ENCODE peak calls at places on chromosomes 7 and 10, in seven cellular contexts. One of them, this sample, is unnamed.

GRCh38 chr10:48224296-48224695 is 50.2 kb downstream of the FRMPD2 start:
- DNase-seq in tibial nerve: no peak
- DNase-seq in DND-41: no peak
- DNase-seq in body of pancreas: no peak
- DNase-seq in heart left ventricle: no peak
- DNase-seq in esophagus squamous epithelium: no peak
- DNase-seq in thyroid gland: no peak
- DNase-seq in this sample: no peak

GRCh38 chr10:108421256-108421655 is 1256.8 kb upstream of the SORCS1 start:
- DNase-seq in tibial nerve: no peak
- DNase-seq in DND-41: no peak
- DNase-seq in body of pancreas: no peak
- DNase-seq in heart left ventricle: no peak
- DNase-seq in esophagus squamous epithelium: no peak
- DNase-seq in thyroid gland: no peak
- DNase-seq in this sample: no peak

GRCh38 chr10:67669978-67670377 is 26.0 kb downstream of the CTNNA3 start:
- DNase-seq in tibial nerve: no peak
- DNase-seq in DND-41: no peak
- DNase-seq in body of pancreas: no peak
- DNase-seq in heart left ventricle: peak; percentile 11
- DNase-seq in esophagus squamous epithelium: no peak
- DNase-seq in thyroid gland: no peak
- DNase-seq in this sample: no peak

GRCh38 chr10:247480-247879 is 112.2 kb downstream of the ZMYND11 start:
- DNase-seq in tibial nerve: no peak
- DNase-seq in DND-41: no peak
- DNase-seq in body of pancreas: no peak
- DNase-seq in heart left ventricle: no peak
- DNase-seq in esophagus squamous epithelium: no peak
- DNase-seq in thyroid gland: no peak
- DNase-seq in this sample: no peak

GRCh38 chr10:117130862-117131389 is 7.1 kb downstream of the VAX1 start:
- DNase-seq in tibial nerve: no peak
- DNase-seq in DND-41: no peak
- DNase-seq in body of pancreas: no peak
- DNase-seq in heart left ventricle: no peak
- DNase-seq in esophagus squamous epithelium: no peak
- DNase-seq in thyroid gland: no peak
- DNase-seq in this sample: no peak

GRCh38 chr7:130458256-130458655 is 17.4 kb upstream of the CEP41 start:
- DNase-seq in tibial nerve: no peak
- DNase-seq in DND-41: no peak
- DNase-seq in body of pancreas: no peak
- DNase-seq in heart left ventricle: no peak
- DNase-seq in esophagus squamous epithelium: no peak
- DNase-seq in thyroid gland: no peak
- DNase-seq in this sample: no peak

GRCh38 chr7:44184221-44184873 is 4.9 kb downstream of the GCK start:
- DNase-seq in tibial nerve: no peak
- DNase-seq in DND-41: no peak
- DNase-seq in body of pancreas: no peak
- DNase-seq in heart left ventricle: no peak
- DNase-seq in esophagus squamous epithelium: no peak
- DNase-seq in thyroid gland: no peak
- DNase-seq in this sample: no peak

GRCh38 chr10:1284076-1284475 is 227.9 kb downstream of the WDR37 start:
- DNase-seq in tibial nerve: peak; percentile 2
- DNase-seq in DND-41: no peak
- DNase-seq in body of pancreas: no peak
- DNase-seq in heart left ventricle: no peak
- DNase-seq in esophagus squamous epithelium: no peak
- DNase-seq in thyroid gland: no peak
- DNase-seq in this sample: no peak

GRCh38 chr7:14995774-14996173 is 93.2 kb upstream of the DGKB start:
- DNase-seq in tibial nerve: no peak
- DNase-seq in DND-41: no peak
- DNase-seq in body of pancreas: no peak
- DNase-seq in heart left ventricle: no peak
- DNase-seq in esophagus squamous epithelium: no peak
- DNase-seq in thyroid gland: no peak
- DNase-seq in this sample: no peak

GRCh38 chr10:20276127-20276979 is 460.1 kb downstream of the PLXDC2 start:
- DNase-seq in tibial nerve: no peak
- DNase-seq in DND-41: no peak
- DNase-seq in body of pancreas: no peak
- DNase-seq in heart left ventricle: no peak
- DNase-seq in esophagus squamous epithelium: no peak
- DNase-seq in thyroid gland: no peak
- DNase-seq in this sample: no peak

GRCh38 chr7:33129806-33130153 is 416 bp downstream of the BBS9 start:
- DNase-seq in tibial nerve: no peak
- DNase-seq in DND-41: no peak
- DNase-seq in body of pancreas: no peak
- DNase-seq in heart left ventricle: no peak
- DNase-seq in esophagus squamous epithelium: no peak
- DNase-seq in thyroid gland: no peak
- DNase-seq in this sample: no peak

GRCh38 chr10:112634096-112634830 is 187.2 kb downstream of the VTI1A start:
- DNase-seq in tibial nerve: no peak
- DNase-seq in DND-41: no peak
- DNase-seq in body of pancreas: no peak
- DNase-seq in heart left ventricle: no peak
- DNase-seq in esophagus squamous epithelium: no peak
- DNase-seq in thyroid gland: no peak
- DNase-seq in this sample: no peak

GRCh38 chr7:156854654-156855053 is 38.3 kb downstream of the LMBR1 start:
- DNase-seq in tibial nerve: no peak
- DNase-seq in DND-41: no peak
- DNase-seq in body of pancreas: no peak
- DNase-seq in heart left ventricle: no peak
- DNase-seq in esophagus squamous epithelium: no peak
- DNase-seq in thyroid gland: no peak
- DNase-seq in this sample: no peak
- H3K9me3 ChIP-seq in tibial nerve: no peaks in the 10 kb centered on the region
- H3K9me3 ChIP-seq in DND-41: peaks cover 18% of the 10 kb centered on the region
- H3K9me3 ChIP-seq in body of pancreas: no peaks in the 10 kb centered on the region
- H3K9me3 ChIP-seq in heart left ventricle: peaks cover 49% of the 10 kb centered on the region
- H3K9me3 ChIP-seq in esophagus squamous epithelium: peaks cover 7% of the 10 kb centered on the region
- H3K9me3 ChIP-seq in thyroid gland: no peaks in the 10 kb centered on the region
- H3K9me3 ChIP-seq in this sample: no peaks in the 10 kb centered on the region

GRCh38 chr7:99929730-99930053 is 272 bp upstream of the GJC3 start:
- DNase-seq in tibial nerve: no peak
- DNase-seq in DND-41: no peak
- DNase-seq in body of pancreas: no peak
- DNase-seq in heart left ventricle: no peak
- DNase-seq in esophagus squamous epithelium: no peak
- DNase-seq in thyroid gland: no peak
- DNase-seq in this sample: no peak

GRCh38 chr7:99930376-99930775 is 956 bp upstream of the GJC3 start:
- DNase-seq in tibial nerve: no peak
- DNase-seq in DND-41: no peak
- DNase-seq in body of pancreas: no peak
- DNase-seq in heart left ventricle: no peak
- DNase-seq in esophagus squamous epithelium: no peak
- DNase-seq in thyroid gland: no peak
- DNase-seq in this sample: no peak

GRCh38 chr7:99928188-99928587 is 1.2 kb downstream of the GJC3 start:
- DNase-seq in tibial nerve: no peak
- DNase-seq in DND-41: no peak
- DNase-seq in body of pancreas: no peak
- DNase-seq in heart left ventricle: no peak
- DNase-seq in esophagus squamous epithelium: no peak
- DNase-seq in thyroid gland: no peak
- DNase-seq in this sample: no peak

GRCh38 chr7:99927536-99927935 is 1.9 kb downstream of the GJC3 start:
- DNase-seq in tibial nerve: no peak
- DNase-seq in DND-41: no peak
- DNase-seq in body of pancreas: no peak
- DNase-seq in heart left ventricle: no peak
- DNase-seq in esophagus squamous epithelium: no peak
- DNase-seq in thyroid gland: no peak
- DNase-seq in this sample: no peak

DNA sequence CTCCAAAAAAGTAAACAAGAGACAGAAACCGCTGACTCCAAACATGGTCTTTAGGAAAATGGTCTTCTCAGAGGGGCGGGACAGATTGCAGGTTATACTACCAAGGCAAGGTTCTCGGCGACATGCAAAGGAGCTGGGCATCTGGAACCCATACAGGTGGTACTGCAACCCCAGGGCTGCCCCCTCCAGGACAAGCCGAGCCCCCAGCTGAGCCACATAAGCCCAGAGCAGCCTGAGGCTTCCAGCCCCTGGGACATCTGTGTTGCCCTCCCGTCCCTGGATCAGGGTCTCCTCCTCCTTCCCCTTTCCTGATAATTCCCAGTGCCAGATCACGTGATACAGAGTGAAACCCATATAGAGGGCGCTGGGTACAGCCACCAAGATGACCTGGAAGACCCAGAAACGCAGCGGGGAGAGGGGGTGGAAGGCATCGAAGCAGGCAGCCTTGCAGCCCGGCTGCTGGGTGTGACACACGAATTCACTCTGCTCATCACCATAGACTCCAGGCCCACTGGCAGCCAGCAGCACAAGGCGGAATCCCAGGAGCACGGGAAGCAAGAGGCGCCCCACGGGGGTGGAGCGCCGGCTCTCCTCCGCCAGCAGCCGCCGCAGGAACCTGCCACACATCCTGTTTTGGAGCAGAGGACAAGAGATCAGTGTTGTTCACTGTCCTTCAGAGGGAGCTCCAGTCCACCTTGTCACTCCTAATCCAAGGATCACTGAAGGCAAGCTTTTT is at the start of gene GJC3:
- DNase-seq in tibial nerve: peak; percentile 23
- DNase-seq in DND-41: peak; percentile 55
- DNase-seq in body of pancreas: peak; percentile 36
- DNase-seq in heart left ventricle: peak; percentile 80
- DNase-seq in esophagus squamous epithelium: no peak
- DNase-seq in thyroid gland: peak; percentile 41
- DNase-seq in this sample: peak; percentile 33
- TF ChIP-seq CTCF in tibial nerve: peak; percentile 48
- TF ChIP-seq CTCF in DND-41: peak; percentile 45
- TF ChIP-seq CTCF in body of pancreas: peak; percentile 27
- TF ChIP-seq CTCF in heart left ventricle: peak; percentile 58
- TF ChIP-seq CTCF in esophagus squamous epithelium: no peak
- TF ChIP-seq CTCF in thyroid gland: no peak
- TF ChIP-seq CTCF in this sample: no peak

DNA sequence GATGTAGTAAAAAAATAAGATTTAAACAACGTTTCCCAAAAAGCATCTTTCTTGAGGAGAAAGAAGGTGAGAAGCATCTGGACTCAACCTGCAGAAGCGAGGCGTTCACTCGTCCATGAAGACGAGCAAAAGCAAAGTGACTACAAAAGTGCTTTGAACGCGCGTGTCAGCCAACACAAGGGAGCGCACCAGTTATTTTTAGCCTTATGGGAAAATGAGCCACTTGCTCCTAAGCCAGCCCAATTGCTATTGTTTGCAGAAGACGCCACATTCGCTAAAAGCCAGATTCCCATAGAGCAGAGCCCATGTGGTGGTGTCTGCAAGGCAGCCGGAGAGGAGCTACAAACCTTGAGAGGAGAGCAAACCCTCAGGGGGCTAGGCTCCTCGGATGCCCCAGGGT is 122.5 kb downstream of the FAM53B start:
- DNase-seq in tibial nerve: no peak
- DNase-seq in DND-41: no peak
- DNase-seq in body of pancreas: no peak
- DNase-seq in heart left ventricle: no peak
- DNase-seq in esophagus squamous epithelium: no peak
- DNase-seq in thyroid gland: peak; percentile 78
- DNase-seq in this sample: no peak
- H3K4me1 ChIP-seq in tibial nerve: peaks cover 57% of the 10 kb centered on the region
- H3K4me1 ChIP-seq in DND-41: peaks cover 50% of the 10 kb centered on the region
- H3K4me1 ChIP-seq in body of pancreas: peaks cover 3% of the 10 kb centered on the region
- H3K4me1 ChIP-seq in heart left ventricle: peaks cover 24% of the 10 kb centered on the region
- H3K4me1 ChIP-seq in esophagus squamous epithelium: peaks cover 48% of the 10 kb centered on the region
- H3K4me1 ChIP-seq in thyroid gland: peaks cover 96% of the 10 kb centered on the region
- H3K4me1 ChIP-seq in this sample: peaks cover 7% of the 10 kb centered on the region

GRCh38 chr10:66550351-66550750 is 375.5 kb upstream of the LRRTM3 start:
- DNase-seq in tibial nerve: no peak
- DNase-seq in DND-41: no peak
- DNase-seq in body of pancreas: no peak
- DNase-seq in heart left ventricle: no peak
- DNase-seq in esophagus squamous epithelium: no peak
- DNase-seq in thyroid gland: no peak
- DNase-seq in this sample: no peak

GRCh38 chr10:66555061-66555460 is 370.8 kb upstream of the LRRTM3 start:
- DNase-seq in tibial nerve: no peak
- DNase-seq in DND-41: no peak
- DNase-seq in body of pancreas: no peak
- DNase-seq in heart left ventricle: no peak
- DNase-seq in esophagus squamous epithelium: no peak
- DNase-seq in thyroid gland: no peak
- DNase-seq in this sample: no peak

GRCh38 chr10:66552331-66552730 is 373.5 kb upstream of the LRRTM3 start:
- DNase-seq in tibial nerve: no peak
- DNase-seq in DND-41: no peak
- DNase-seq in body of pancreas: no peak
- DNase-seq in heart left ventricle: no peak
- DNase-seq in esophagus squamous epithelium: no peak
- DNase-seq in thyroid gland: no peak
- DNase-seq in this sample: no peak
- H3K9me3 ChIP-seq in tibial nerve: no peaks in the 10 kb centered on the region
- H3K9me3 ChIP-seq in DND-41: no peaks in the 10 kb centered on the region
- H3K9me3 ChIP-seq in body of pancreas: no peaks in the 10 kb centered on the region
- H3K9me3 ChIP-seq in heart left ventricle: no peaks in the 10 kb centered on the region
- H3K9me3 ChIP-seq in esophagus squamous epithelium: no peaks in the 10 kb centered on the region
- H3K9me3 ChIP-seq in thyroid gland: no peaks in the 10 kb centered on the region
- H3K9me3 ChIP-seq in this sample: no peaks in the 10 kb centered on the region

DNA sequence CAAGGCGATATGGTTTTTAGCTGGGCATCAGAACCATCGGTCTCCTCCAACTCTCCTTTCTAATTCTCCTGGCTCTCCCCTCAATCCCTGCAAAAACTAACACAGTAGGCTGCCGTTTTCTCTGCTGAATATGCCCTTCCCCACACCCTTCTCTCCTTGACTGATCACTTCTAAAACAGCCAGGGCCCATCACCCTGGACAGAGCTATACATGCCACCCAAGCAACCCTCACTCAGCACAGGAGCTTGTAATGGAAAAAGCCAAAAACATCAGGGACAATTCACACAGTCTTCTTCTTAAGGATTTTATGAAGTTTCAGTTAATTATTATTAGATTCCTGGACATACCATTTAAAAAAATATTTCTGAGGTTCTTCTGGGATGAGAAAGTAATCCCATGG is 61.5 kb downstream of the PIK3AP1 start:
- DNase-seq in tibial nerve: no peak
- DNase-seq in DND-41: no peak
- DNase-seq in body of pancreas: no peak
- DNase-seq in heart left ventricle: no peak
- DNase-seq in esophagus squamous epithelium: no peak
- DNase-seq in thyroid gland: no peak
- DNase-seq in this sample: no peak
- TF ChIP-seq CTCF in tibial nerve: no peak
- TF ChIP-seq CTCF in DND-41: no peak
- TF ChIP-seq CTCF in body of pancreas: no peak
- TF ChIP-seq CTCF in heart left ventricle: no peak
- TF ChIP-seq CTCF in esophagus squamous epithelium: no peak
- TF ChIP-seq CTCF in thyroid gland: no peak
- TF ChIP-seq CTCF in this sample: no peak

DNA sequence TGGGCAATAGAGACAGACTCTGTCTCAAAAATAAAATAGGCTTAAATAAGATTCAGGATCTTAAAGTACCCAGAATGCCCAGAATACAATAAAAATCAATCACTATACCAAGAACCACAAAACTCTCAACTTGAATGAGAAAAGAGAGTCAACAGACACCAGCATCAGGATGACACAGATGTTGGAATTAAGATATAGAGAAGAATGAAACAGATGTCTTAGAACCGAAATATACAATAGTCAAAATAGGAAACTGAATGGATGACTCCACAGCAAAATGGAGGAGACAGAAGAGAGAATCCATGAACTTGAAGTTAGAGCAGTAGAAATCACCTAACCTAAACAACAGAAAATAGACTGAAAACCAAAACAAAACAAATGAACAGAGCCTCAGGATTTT is 29.6 kb downstream of the POR start:
- DNase-seq in tibial nerve: no peak
- DNase-seq in DND-41: no peak
- DNase-seq in body of pancreas: no peak
- DNase-seq in heart left ventricle: no peak
- DNase-seq in esophagus squamous epithelium: no peak
- DNase-seq in thyroid gland: no peak
- DNase-seq in this sample: no peak
- H3K4me1 ChIP-seq in tibial nerve: no peaks in the 10 kb centered on the region
- H3K4me1 ChIP-seq in DND-41: no peaks in the 10 kb centered on the region
- H3K4me1 ChIP-seq in body of pancreas: peaks cover 35% of the 10 kb centered on the region
- H3K4me1 ChIP-seq in heart left ventricle: peaks cover 3% of the 10 kb centered on the region
- H3K4me1 ChIP-seq in esophagus squamous epithelium: peaks cover 16% of the 10 kb centered on the region
- H3K4me1 ChIP-seq in thyroid gland: peaks cover 60% of the 10 kb centered on the region
- H3K4me1 ChIP-seq in this sample: no peaks in the 10 kb centered on the region

This sample was measured in uterus.